ENCODE peak calls at places on chromosomes 16 and 17, in four cellular contexts. F, K, G and Z are unnamed samples.

GRCh38 chr17:2707721-2708584 is 3.6 kb downstream of the CLUH start:
- DNase-seq in F (peak), K (peak), G (peak), Z (no peak)

GRCh38 chr17:2060681-2061440 is 6.0 kb downstream of the HIC1 start:
- DNase-seq in F (peak), K (no peak), G (no peak), Z (no peak)

GRCh38 chr16:25140459-25140858 is 28.9 kb downstream of the LCMT1 start:
- DNase-seq in F (no peak), K (no peak), G (peak), Z (peak)

GRCh38 chr17:30290696-30291570 is 811 bp downstream of the BLMH start:
- DNase-seq in F (peak), K (peak), G (peak), Z (peak)

GRCh38 chr17:50059256-50059655 is 3.3 kb downstream of the ITGA3 start:
- DNase-seq in F (no peak), K (peak), G (no peak), Z (no peak)

GRCh38 chr16:66443269-66443652 is 16.2 kb downstream of the BEAN1 start:
- DNase-seq in F (no peak), K (no peak), G (no peak), Z (no peak)

GRCh38 chr17:75250009-75250471 is 11.4 kb downstream of the GGA3 start:
- DNase-seq in F (no peak), K (no peak), G (no peak), Z (peak)

GRCh38 chr17:33976816-33977215 is 278.3 kb upstream of the CCL2 start:
- DNase-seq in F (no peak), K (no peak), G (no peak), Z (no peak)

GRCh38 chr17:48586355-48586924 is 3.6 kb downstream of the HOXB3 start:
- DNase-seq in F (no peak), K (no peak), G (no peak), Z (no peak)

GRCh38 chr16:30084816-30085159 is 6.9 kb downstream of the TBX6 start:
- DNase-seq in F (peak), K (no peak), G (no peak), Z (no peak)

GRCh38 chr17:75325827-75326586 is 36.8 kb upstream of the SLC25A19 start:
- DNase-seq in F (no peak), K (no peak), G (peak), Z (peak)

GRCh38 chr17:76707985-76708807 is 2.6 kb downstream of the MXRA7 start:
- DNase-seq in F (peak), K (no peak), G (no peak), Z (no peak)

GRCh38 chr17:45895304-45895968 is 1.1 kb downstream of the MAPT start:
- DNase-seq in F (peak), K (no peak), G (peak), Z (peak)

GRCh38 chr16:70590722-70591438 is 55.5 kb upstream of the IL34 start:
- DNase-seq in F (peak), K (no peak), G (no peak), Z (no peak)

GRCh38 chr16:69707920-69708683 is 18.3 kb downstream of the NQO1 start:
- DNase-seq in F (peak), K (no peak), G (no peak), Z (no peak)

GRCh38 chr16:66166451-66166850 is 200.0 kb upstream of the CDH5 start:
- DNase-seq in F (peak), K (no peak), G (no peak), Z (no peak)

GRCh38 chr17:77269696-77270681 is 129.2 kb downstream of the SEC14L1 start:
- DNase-seq in F (no peak), K (no peak), G (no peak), Z (no peak)

GRCh38 chr16:89197633-89198416 is 2.5 kb downstream of the SLC22A31 start:
- DNase-seq in F (no peak), K (no peak), G (no peak), Z (no peak)

GRCh38 chr17:13568746-13569739 is 32.7 kb downstream of the HS3ST3A1 start:
- DNase-seq in F (no peak), K (no peak), G (no peak), Z (no peak)

GRCh38 chr17:34623856-34624766 is 44.7 kb downstream of the TMEM132E start:
- DNase-seq in F (no peak), K (peak), G (no peak), Z (peak)

GRCh38 chr16:71788578-71788977 is 20.1 kb downstream of the AP1G1 start:
- DNase-seq in F (no peak), K (no peak), G (no peak), Z (no peak)

GRCh38 chr17:82858376-82859126 is 18.7 kb upstream of the ZNF750 start:
- DNase-seq in F (no peak), K (peak), G (no peak), Z (no peak)

GRCh38 chr17:60959011-60959410 is 281.4 kb downstream of the BCAS3 start:
- DNase-seq in F (no peak), K (no peak), G (peak), Z (no peak)

GRCh38 chr16:86391987-86392386 is 118.3 kb upstream of the FOXF1 start:
- DNase-seq in F (no peak), K (no peak), G (peak), Z (peak)

GRCh38 chr17:48663134-48663924 is 37.2 kb upstream of the HOXB9 start:
- DNase-seq in F (no peak), K (peak), G (no peak), Z (no peak)

GRCh38 chr16:30183961-30184429 is 593 bp downstream of the CORO1A start:
- DNase-seq in F (peak), K (no peak), G (no peak), Z (no peak)

GRCh38 chr16:48382131-48382530 is 3.1 kb downstream of the SIAH1 start:
- DNase-seq in F (peak), K (no peak), G (no peak), Z (no peak)

GRCh38 chr17:13921841-13922776 is 147.2 kb upstream of the COX10 start:
- DNase-seq in F (no peak), K (no peak), G (no peak), Z (no peak)

GRCh38 chr17:62187681-62188080 is 122.6 kb upstream of the MED13 start:
- DNase-seq in F (no peak), K (no peak), G (peak), Z (peak)

GRCh38 chr17:80833952-80834895 is 157.4 kb upstream of the CHMP6 start:
- DNase-seq in F (peak), K (no peak), G (peak), Z (peak)

GRCh38 chr17:78368854-78369495 is 9.1 kb upstream of the SOCS3 start:
- DNase-seq in F (no peak), K (no peak), G (no peak), Z (no peak)

GRCh38 chr16:4505356-4506153 is 29.4 kb downstream of the HMOX2 start:
- DNase-seq in F (no peak), K (no peak), G (no peak), Z (no peak)

GRCh38 chr17:61393904-61394629 is 5.6 kb upstream of the TBX2 start:
- DNase-seq in F (no peak), K (no peak), G (peak), Z (peak)

GRCh38 chr16:70735141-70735979 is 49.5 kb upstream of the MTSS2 start:
- DNase-seq in F (no peak), K (no peak), G (peak), Z (peak)

GRCh38 chr16:749010-749409 is 8.2 kb upstream of the CIAO3 start:
- DNase-seq in F (no peak), K (no peak), G (peak), Z (peak)